ENCODE peak calls at places on chromosome 10, in five cellular contexts. W is mesenchymal stem cell, M is neuronal stem cell, J is trophoblast cell, X is H1. D is an unnamed sample.

GRCh38 chr10:45464958-45465567 is 91.0 kb downstream of the ALOX5 start:
- DNase-seq in W (peak), M (peak), J (peak), X (peak), D (peak)

GRCh38 chr10:5563991-5564536 is 39.3 kb downstream of the CALML3 start:
- DNase-seq in W (peak), M (no peak), J (no peak), X (no peak), D (no peak)

GRCh38 chr10:79406683-79407396 is 38.6 kb downstream of the ZCCHC24 start:
- DNase-seq in W (no peak), M (no peak), J (no peak), X (no peak), D (no peak)

GRCh38 chr10:117987242-117987909 is 59.4 kb downstream of the RAB11FIP2 start:
- DNase-seq in W (no peak), M (no peak), J (no peak), X (no peak), D (no peak)

GRCh38 chr10:46553238-46554049 is 3.0 kb downstream of the GPRIN2 start:
- DNase-seq in W (no peak), M (no peak), J (no peak), X (peak), D (peak)

GRCh38 chr10:73439605-73440298 is 6.4 kb upstream of the MSS51 start:
- DNase-seq in W (peak), M (no peak), J (no peak), X (no peak), D (no peak)

GRCh38 chr10:43124574-43125273 is 13.5 kb upstream of the CSGALNACT2 start:
- DNase-seq in W (no peak), M (no peak), J (no peak), X (peak), D (peak)

GRCh38 chr10:78537018-78537417 is 503.4 kb downstream of the RPS24 start:
- DNase-seq in W (no peak), M (no peak), J (no peak), X (no peak), D (no peak)

GRCh38 chr10:80186364-80187012 is 18.8 kb downstream of the ANXA11 start:
- DNase-seq in W (no peak), M (no peak), J (no peak), X (no peak), D (no peak)

GRCh38 chr10:117662126-117662525 is 119.6 kb downstream of the EMX2 start:
- DNase-seq in W (peak), M (no peak), J (peak), X (no peak), D (no peak)

GRCh38 chr10:122786269-122786668 is 59.4 kb downstream of the CUZD1 start:
- DNase-seq in W (no peak), M (peak), J (no peak), X (peak), D (peak)

GRCh38 chr10:16384064-16384463 is 52.7 kb upstream of the PTER start:
- DNase-seq in W (no peak), M (no peak), J (no peak), X (no peak), D (no peak)

GRCh38 chr10:77195101-77195500 is 442.5 kb downstream of the KCNMA1 start:
- DNase-seq in W (peak), M (no peak), J (peak), X (no peak), D (no peak)

GRCh38 chr10:133334495-133335237 is 2.0 kb downstream of the CALY start:
- DNase-seq in W (peak), M (no peak), J (no peak), X (peak), D (no peak)

GRCh38 chr10:128540806-128541739 is 414.9 kb upstream of the MKI67 start:
- DNase-seq in W (peak), M (peak), J (peak), X (peak), D (peak)

GRCh38 chr10:15540729-15541128 is 169.6 kb upstream of the FAM171A1 start:
- DNase-seq in W (peak), M (no peak), J (no peak), X (no peak), D (peak)

GRCh38 chr10:122492955-122493597 is 31.7 kb downstream of the HTRA1 start:
- DNase-seq in W (no peak), M (no peak), J (no peak), X (no peak), D (no peak)

GRCh38 chr10:86169066-86169465 is 197.5 kb downstream of the GRID1 start:
- DNase-seq in W (no peak), M (no peak), J (peak), X (no peak), D (no peak)

GRCh38 chr10:69492746-69493462 is 41.6 kb downstream of the TSPAN15 start:
- DNase-seq in W (no peak), M (no peak), J (no peak), X (no peak), D (no peak)

GRCh38 chr10:988667-989545 is 672 bp downstream of the GTPBP4 start:
- DNase-seq in W (peak), M (peak), J (no peak), X (no peak), D (peak)

GRCh38 chr10:115861864-115862263 is 411.1 kb downstream of the GFRA1 start:
- DNase-seq in W (peak), M (no peak), J (no peak), X (no peak), D (no peak)

GRCh38 chr10:86440874-86441838 is 74.6 kb upstream of the GRID1 start:
- DNase-seq in W (peak), M (no peak), J (peak), X (no peak), D (no peak)

GRCh38 chr10:128052696-128053095 is 73.5 kb downstream of the MKI67 start:
- DNase-seq in W (no peak), M (no peak), J (peak), X (no peak), D (no peak)

GRCh38 chr10:96693431-96693830 is 26.9 kb downstream of the PIK3AP1 start:
- DNase-seq in W (no peak), M (no peak), J (no peak), X (no peak), D (no peak)

GRCh38 chr10:70743430-70743788 is 41.8 kb downstream of the TBATA start:
- DNase-seq in W (no peak), M (no peak), J (no peak), X (no peak), D (no peak)

GRCh38 chr10:3623746-3624145 is 161.3 kb downstream of the KLF6 start:
- DNase-seq in W (peak), M (no peak), J (peak), X (no peak), D (no peak)

GRCh38 chr10:95798307-95798850 is 42.4 kb downstream of the ENTPD1 start:
- DNase-seq in W (no peak), M (no peak), J (no peak), X (no peak), D (no peak)

GRCh38 chr10:21315321-21316220 is 209.9 kb downstream of the SKIDA1 start:
- DNase-seq in W (peak), M (peak), J (peak), X (no peak), D (peak)

DNA sequence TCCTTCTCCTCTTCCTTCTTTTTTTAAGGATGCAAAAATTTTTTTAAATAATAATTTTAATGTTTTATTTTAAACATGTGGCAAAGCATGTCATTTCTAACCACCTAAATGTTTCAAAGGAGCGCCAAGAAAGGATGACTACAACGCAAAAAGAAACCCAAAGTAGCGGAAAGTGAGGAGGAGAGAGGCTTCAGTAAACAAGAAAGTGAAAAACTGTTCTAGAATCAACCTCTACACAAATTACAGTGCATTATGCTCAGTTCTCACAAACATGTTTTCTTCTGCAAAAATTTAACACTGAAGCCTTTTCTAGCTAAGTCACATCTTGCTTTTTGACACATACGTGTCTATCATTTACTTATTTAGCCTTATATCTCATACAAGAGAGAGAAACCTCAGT is 948.6 kb downstream of the GATA3 start:
- DNase-seq in W (no peak), M (no peak), J (no peak), X (no peak), D (no peak)
- H2BK12ac ChIP-seq in W (no peak), M (no peak), J (no peak), X (no peak), D (no peak)

GRCh38 chr10:71801357-71801756 is 28.0 kb upstream of the VSIR start:
- DNase-seq in W (no peak), M (no peak), J (no peak), X (no peak), D (no peak)
- H2BK12ac ChIP-seq in W (no peak), M (no peak), J (no peak), X (no peak), D (no peak)

DNA sequence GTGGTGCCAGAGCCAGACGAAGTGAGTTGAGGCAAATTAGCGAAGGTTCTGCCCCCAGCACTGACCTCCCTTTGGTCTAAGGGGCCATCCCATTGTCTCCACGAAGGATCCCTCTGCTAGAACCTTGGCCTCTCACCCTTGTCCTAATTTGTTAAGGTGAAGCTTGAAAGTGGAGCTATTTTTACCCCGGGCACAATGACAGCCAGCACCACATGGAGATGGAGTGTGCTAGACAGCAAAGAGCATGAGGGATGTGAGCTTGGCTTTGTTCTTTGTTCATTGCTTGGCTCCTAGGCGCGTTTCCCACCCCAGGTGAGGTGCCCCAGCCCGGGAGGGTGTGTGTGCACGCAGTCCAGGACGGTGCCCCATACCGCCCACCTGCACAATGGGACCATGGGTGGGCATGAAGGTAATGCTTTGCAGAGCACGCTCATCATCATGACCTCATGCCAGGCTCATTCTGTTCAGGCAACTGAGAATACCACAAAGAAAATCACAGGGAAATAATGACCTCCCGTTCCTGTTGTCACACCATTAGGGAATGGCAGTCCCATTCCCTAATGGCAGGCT is 361.0 kb upstream of the FZD8 start:
- DNase-seq in W (no peak), M (no peak), J (no peak), X (no peak), D (no peak)
- H2BK12ac ChIP-seq in W (no peak), M (no peak), J (no peak), X (no peak), D (no peak)

GRCh38 chr10:12940791-12941190 is 60.7 kb downstream of the CCDC3 start:
- DNase-seq in W (no peak), M (no peak), J (no peak), X (no peak), D (no peak)
- H2BK12ac ChIP-seq in W (peak), M (no peak), J (no peak), X (no peak), D (no peak)

DNA sequence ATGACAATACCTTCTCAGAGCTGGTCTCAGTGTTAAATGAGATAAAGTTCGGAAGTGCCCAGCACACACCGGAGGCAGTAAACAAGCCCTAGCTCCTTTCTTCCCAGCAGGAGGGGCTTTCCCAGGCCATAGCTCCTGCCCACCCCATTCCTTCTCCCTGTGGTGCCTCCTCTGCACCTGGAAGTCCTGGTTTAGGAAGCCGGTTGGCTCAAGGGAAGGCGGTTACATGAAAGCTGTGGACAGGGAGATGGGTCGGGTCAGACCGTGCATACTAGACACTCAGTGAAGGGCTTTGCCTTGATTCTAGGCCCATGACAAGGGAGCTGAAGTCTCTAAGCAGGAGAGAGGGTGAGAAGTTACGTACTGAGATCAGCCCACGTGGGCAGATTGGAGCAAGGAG is 8.6 kb downstream of the BEND7 start:
- DNase-seq in W (no peak), M (no peak), J (no peak), X (no peak), D (no peak)
- H2BK12ac ChIP-seq in W (no peak), M (no peak), J (no peak), X (peak), D (no peak)